ENCODE peak calls at places on chromosomes 11 and 22, in five cellular contexts. N is EL; I is NB4; B is stimulated activated CD8-positive, alpha-beta memory T cell treated with anti-CD3 and anti-CD28 coated beads, Interleukin-4, amount 100 ng/mL, for 4 hours; S is stimulated activated naive CD8-positive, alpha-beta T cell treated with anti-CD3 and anti-CD28 coated beads, Interleukin-15, Interleukin-2, amounts not matched to agents 100 U/mL and 50 U/mL, for 24 hours. L is an unnamed sample.

GRCh38 chr22:49081926-49082325 is 745.7 kb downstream of the BRD1 start:
- DNase-seq in N (no peak), I (no peak), B (no peak), S (no peak), L (no peak)

GRCh38 chr22:49959782-49960158 is 802 bp upstream of the PIM3 start:
- DNase-seq in N (peak), I (no peak), B (no peak), S (peak), L (peak)

GRCh38 chr11:64074239-64074638 is 38.5 kb downstream of the FLRT1 start:
- DNase-seq in N (no peak), I (peak), B (no peak), S (no peak), L (peak)

GRCh38 chr22:28716686-28717085 is 24.9 kb downstream of the CHEK2 start:
- DNase-seq in N (no peak), I (no peak), B (no peak), S (no peak), L (no peak)

GRCh38 chr11:105589346-105589745 is 20.5 kb upstream of the GRIA4 start:
- DNase-seq in N (no peak), I (no peak), B (no peak), S (no peak), L (no peak)

GRCh38 chr11:82546556-82547162 is 187.0 kb downstream of the FAM181B start:
- DNase-seq in N (no peak), I (no peak), B (no peak), S (no peak), L (no peak)

GRCh38 chr22:30823015-30823370 is 128.3 kb downstream of the OSBP2 start:
- DNase-seq in N (no peak), I (no peak), B (no peak), S (no peak), L (peak)

GRCh38 chr11:2698386-2699184 is 1.2 kb downstream of the KCNQ1OT1 start:
- DNase-seq in N (peak), I (no peak), B (no peak), S (no peak), L (peak)

GRCh38 chr11:47415091-47415854 is 6.9 kb downstream of the SLC39A13 start:
- DNase-seq in N (no peak), I (no peak), B (no peak), S (no peak), L (no peak)

GRCh38 chr22:44988671-44989070 is 21.1 kb downstream of the PHF21B start:
- DNase-seq in N (no peak), I (no peak), B (no peak), S (no peak), L (peak)

GRCh38 chr11:65414776-65415498 is 7.7 kb upstream of the NEAT1 start:
- DNase-seq in N (no peak), I (no peak), B (no peak), S (no peak), L (peak)

GRCh38 chr11:58003591-58003990 is 20.1 kb upstream of the OR9Q1 start:
- DNase-seq in N (no peak), I (no peak), B (no peak), S (no peak), L (no peak)

GRCh38 chr11:126102436-126102894 is 39.8 kb upstream of the CDON start:
- DNase-seq in N (no peak), I (peak), B (no peak), S (no peak), L (peak)

GRCh38 chr11:94574193-94574961 is 7.2 kb downstream of the PIWIL4 start:
- DNase-seq in N (peak), I (peak), B (no peak), S (no peak), L (peak)

GRCh38 chr11:88292156-88292844 is 45.2 kb downstream of the CTSC start:
- DNase-seq in N (peak), I (no peak), B (no peak), S (no peak), L (peak)

GRCh38 chr11:102487214-102487613 is 34.6 kb upstream of the TMEM123 start:
- DNase-seq in N (no peak), I (no peak), B (no peak), S (no peak), L (no peak)

GRCh38 chr11:65879622-65880021 is at the start of gene CTSW:
- DNase-seq in N (no peak), I (peak), B (no peak), S (peak), L (no peak)

GRCh38 chr11:18578975-18579598 is 9.4 kb downstream of the UEVLD start:
- DNase-seq in N (no peak), I (no peak), B (no peak), S (no peak), L (no peak)

GRCh38 chr11:127275771-127276170 is 275.2 kb upstream of the KIRREL3 start:
- DNase-seq in N (no peak), I (no peak), B (no peak), S (no peak), L (no peak)

GRCh38 chr11:10770626-10771254 is 19.7 kb downstream of the CTR9 start:
- DNase-seq in N (peak), I (peak), B (no peak), S (peak), L (peak)